ENCODE peak calls at places on chromosomes 16 and 17, in four cellular contexts. W is fibroblast of pulmonary artery, R is AG04450, G is cardiac muscle cell. N is an unnamed sample.

GRCh38 chr16:54447606-54448440 is 161.2 kb upstream of the IRX3 start:
- DNase-seq in R (no peak), G (peak), W (peak), N (peak)

GRCh38 chr16:57318240-57318970 is 33.9 kb upstream of the PLLP start:
- DNase-seq in R (no peak), W (peak), G (no peak), N (no peak)

GRCh38 chr17:2214047-2214717 is 89.4 kb downstream of the SMG6 start:
- DNase-seq in R (peak), W (peak), G (peak), N (no peak)

GRCh38 chr17:58305626-58306025 is 23.0 kb downstream of the TSPOAP1 start:
- DNase-seq in G (no peak), W (no peak), R (no peak), N (no peak)

GRCh38 chr16:20364051-20364450 is 11.5 kb upstream of the UMOD start:
- DNase-seq in W (no peak), R (no peak), G (no peak), N (no peak)

GRCh38 chr16:77501260-77501659 is 66.4 kb upstream of the ADAMTS18 start:
- DNase-seq in G (no peak), R (no peak), W (no peak), N (no peak)

GRCh38 chr16:50634090-50634489 is 47.0 kb downstream of the SNX20 start:
- DNase-seq in G (no peak), R (no peak), W (no peak), N (no peak)

GRCh38 chr17:82927661-82928601 is 88.1 kb upstream of the ZNF750 start:
- DNase-seq in R (no peak), G (no peak), W (no peak), N (no peak)

GRCh38 chr16:90072442-90073105 is 4.6 kb downstream of the PRDM7 start:
- DNase-seq in W (peak), G (peak), R (no peak), N (no peak)

GRCh38 chr16:2019500-2019899 is at the start of gene NPW:
- DNase-seq in W (no peak), R (no peak), G (no peak), N (no peak)

GRCh38 chr16:85138073-85138824 is 26.0 kb upstream of the CIBAR2 start:
- DNase-seq in G (no peak), W (no peak), R (no peak), N (no peak)

GRCh38 chr17:50196826-50197225 is 4.6 kb downstream of the COL1A1 start:
- DNase-seq in W (peak), G (peak), R (no peak), N (no peak)

GRCh38 chr16:69397821-69398521 is 12.2 kb upstream of the TERF2 start:
- DNase-seq in R (no peak), G (peak), W (peak), N (no peak)

GRCh38 chr16:70478912-70479341 is 24.5 kb downstream of the FCSK start:
- DNase-seq in G (peak), W (peak), R (no peak), N (no peak)

GRCh38 chr16:15928261-15929104 is 20.9 kb upstream of the ABCC1 start:
- DNase-seq in G (no peak), R (no peak), W (no peak), N (no peak)

GRCh38 chr17:68290268-68290954 is 516 bp downstream of the SLC16A6 start:
- DNase-seq in G (no peak), W (no peak), R (no peak), N (no peak)

GRCh38 chr16:57258910-57259475 is 13.9 kb downstream of the ARL2BP start:
- DNase-seq in W (no peak), G (no peak), R (no peak), N (no peak)

DNA sequence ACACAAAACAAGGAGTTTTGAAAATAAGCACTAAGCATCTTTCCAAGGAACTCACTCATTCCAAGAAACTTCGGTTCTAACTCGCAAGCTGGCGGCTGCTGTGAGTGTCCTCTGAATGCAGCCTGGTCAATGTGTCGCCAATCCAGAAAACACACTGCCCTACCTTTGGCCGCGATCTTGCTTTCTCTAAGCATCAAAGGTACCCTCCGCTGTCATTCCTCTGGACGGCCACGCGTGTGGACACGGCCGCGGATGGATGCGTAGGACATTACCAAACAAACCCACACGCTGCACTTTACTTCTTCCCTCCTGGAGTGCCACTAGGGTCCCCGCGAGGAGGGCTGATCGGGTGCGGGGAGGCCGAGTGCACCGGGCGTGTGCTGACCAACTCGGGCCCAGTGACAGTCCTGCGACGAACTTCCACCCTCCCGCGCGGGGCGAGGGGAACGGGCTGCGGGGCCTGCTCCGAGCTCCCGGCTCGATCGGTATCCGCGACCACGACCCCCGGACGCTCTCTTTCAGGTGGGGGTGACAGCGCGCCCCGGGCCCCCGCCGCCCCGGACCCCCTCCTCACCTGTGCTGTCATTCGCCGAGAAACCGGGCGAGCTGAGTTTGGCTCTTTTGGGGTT is 1.1 kb downstream of the CREBBP start:
- DNase-seq in W (no peak), G (no peak), R (no peak), N (no peak)
- H3K4me3 ChIP-seq in W (peak), G (peak), R (peak), N (peak)

DNA sequence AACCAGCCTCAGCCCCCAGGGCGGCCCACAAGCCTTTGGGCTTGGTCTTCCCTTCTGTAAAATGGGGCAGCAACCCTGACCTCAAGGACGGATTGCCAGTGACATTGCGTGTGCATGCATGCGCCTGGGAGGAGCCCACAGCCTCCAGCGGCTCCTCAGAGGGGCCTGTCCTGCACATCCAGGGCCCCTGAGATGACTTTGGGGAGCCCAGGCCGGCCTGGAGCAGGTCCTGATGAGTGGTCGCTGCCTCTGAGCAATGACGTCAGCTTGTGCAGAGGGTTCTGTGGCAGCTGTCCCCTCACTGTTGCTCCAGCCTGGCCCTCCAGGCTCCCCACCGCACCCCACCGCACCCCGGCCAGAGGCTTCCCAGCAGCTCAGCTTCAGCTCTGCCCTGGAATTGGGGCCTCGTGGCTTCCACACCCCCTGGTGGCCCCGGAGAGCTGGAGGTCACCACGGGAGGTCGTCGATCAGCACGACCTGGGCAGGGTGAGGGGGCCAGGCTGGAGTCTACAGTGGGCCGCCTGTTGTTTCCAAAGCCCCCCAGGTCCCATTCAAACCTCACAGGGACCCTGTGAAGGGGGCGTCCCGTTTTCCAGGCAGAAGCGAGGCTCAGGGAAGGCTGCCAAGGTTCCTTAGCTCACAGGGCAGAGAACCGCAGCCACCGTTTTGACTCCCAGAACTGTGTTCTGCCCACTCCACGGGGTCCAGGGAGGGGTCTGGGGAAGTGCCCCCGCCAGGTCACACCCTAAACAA is 341.8 kb downstream of the SEC14L1 start:
- DNase-seq in W (no peak), G (no peak), R (no peak), N (no peak)
- TF ChIP-seq CTCF in W (no peak), G (no peak), R (no peak), N (no peak)

DNA sequence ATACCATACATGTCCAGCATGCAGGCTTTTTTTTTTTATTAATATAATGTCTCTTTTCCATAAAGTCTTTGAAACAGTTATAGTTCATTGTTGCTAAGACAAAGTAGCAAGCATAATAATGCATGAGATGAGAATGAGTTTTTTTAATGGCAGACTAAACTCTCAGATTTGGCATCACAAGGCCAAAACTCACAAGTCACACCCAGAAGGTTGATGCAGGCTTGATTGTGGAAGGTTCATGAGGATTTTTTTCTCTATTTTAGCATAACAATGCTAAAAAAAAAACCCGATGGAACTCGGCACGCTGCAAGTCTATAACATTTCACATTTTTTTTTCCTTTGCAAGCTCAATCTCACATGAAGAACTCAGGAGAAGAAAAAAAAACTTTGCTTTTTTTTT is 2.8 kb downstream of the MAF start:
- DNase-seq in G (no peak), R (no peak), W (no peak), N (no peak)
- H3K4me3 ChIP-seq in G (peak), R (no peak), W (no peak), N (no peak)

DNA sequence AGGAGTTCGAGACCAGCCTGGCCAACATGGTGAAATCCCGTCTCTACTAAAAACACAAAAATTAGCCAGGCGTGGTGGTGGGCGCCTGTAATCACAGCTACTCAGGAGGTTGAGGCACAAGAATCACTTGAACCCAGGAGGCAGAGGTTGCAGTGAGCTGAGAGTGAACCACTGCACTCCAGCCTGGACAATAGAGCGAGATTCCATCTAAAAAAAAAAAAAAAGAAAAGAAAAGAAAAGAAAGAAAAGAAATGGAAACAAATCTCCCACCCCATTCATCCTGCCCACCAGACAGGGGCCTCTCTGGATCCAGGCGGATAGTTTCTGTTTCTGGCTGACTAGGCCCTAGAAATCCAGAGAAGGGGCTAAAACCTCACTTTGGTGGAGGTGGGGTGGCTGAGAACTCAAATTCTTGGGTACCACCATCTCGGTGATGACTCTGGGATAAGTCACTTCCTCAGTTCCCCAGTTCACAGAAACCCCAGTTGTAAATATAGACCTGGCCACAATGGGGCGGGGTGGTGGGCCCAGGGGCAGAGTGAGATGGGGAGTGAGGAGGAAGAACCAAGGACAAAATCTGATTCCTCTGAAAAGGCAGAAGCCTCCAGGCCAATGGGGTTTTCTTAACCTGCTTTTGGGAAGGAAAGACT is 22.2 kb downstream of the SOCS1 start:
- DNase-seq in R (no peak), W (no peak), G (no peak), N (no peak)
- TF ChIP-seq CTCF in R (no peak), W (no peak), G (no peak), N (no peak)